ENCODE peak calls at places on chromosomes 12 and 14, in four cellular contexts. C is K562, G is HepG2, T is GM12878. J is an unnamed sample.

GRCh38 chr14:52935847-52936246 is 15.0 kb downstream of the FERMT2 start:
- DNase-seq in C (no peak), T (no peak), G (no peak), J (no peak)

GRCh38 chr12:28988384-28988704 is 160.7 kb upstream of the FAR2 start:
- DNase-seq in G (no peak), T (no peak), C (no peak), J (no peak)

GRCh38 chr12:68020049-68020448 is 30.8 kb downstream of the IFNG-AS1 start:
- DNase-seq in G (no peak), T (no peak), C (no peak), J (no peak)

GRCh38 chr12:110689601-110690430 is 901 bp upstream of the HVCN1 start:
- DNase-seq in T (peak), G (no peak), C (peak), J (no peak)

GRCh38 chr12:92070864-92071445 is 74.7 kb downstream of the BTG1 start:
- DNase-seq in C (no peak), T (no peak), G (peak), J (peak)

GRCh38 chr12:17975763-17976162 is 114.2 kb downstream of the RERGL start:
- DNase-seq in C (no peak), G (no peak), T (no peak), J (no peak)

GRCh38 chr14:60222820-60223219 is 26.2 kb upstream of the PPM1A start:
- DNase-seq in T (no peak), C (no peak), G (no peak), J (no peak)

GRCh38 chr14:58732387-58732786 is 94.6 kb downstream of the DACT1 start:
- DNase-seq in T (no peak), G (no peak), C (no peak), J (no peak)

GRCh38 chr12:77974643-77975042 is 143.9 kb downstream of the NAV3 start:
- DNase-seq in G (no peak), T (no peak), C (no peak), J (no peak)
- TF ChIP-seq RFX5 in G (no peak), T (no peak), C (no peak), J (no peak)

GRCh38 chr12:129771238-129771637 is 132.6 kb downstream of the TMEM132D start:
- DNase-seq in G (no peak), C (no peak), T (no peak), J (no peak)
- TF ChIP-seq CHD4 in G (no peak), C (no peak), T (no peak), J (no peak)

GRCh38 chr12:123038486-123038885 is 58.0 kb downstream of the ARL6IP4 start:
- DNase-seq in G (no peak), T (no peak), C (no peak), J (no peak)
- TF ChIP-seq RFX5 in G (no peak), T (no peak), C (no peak), J (no peak)

GRCh38 chr12:58395470-58395869 is 454.1 kb downstream of the ATP23 start:
- DNase-seq in T (no peak), G (no peak), C (no peak), J (no peak)
- TF ChIP-seq CHD4 in T (no peak), G (no peak), C (no peak), J (no peak)